ENCODE peak calls at places on chromosomes 4 and X, in eight cellular contexts. M is HCT116, P is spleen, J is esophagus muscularis mucosa, O is suprapubic skin, S is Panc1, D is SK-N-SH, Q is HepG2. R is an unnamed sample.

GRCh38 chr4:104064650-104065577 is 345.1 kb upstream of the TACR3 start:
- DNase-seq in M (peak), P (no peak), S (peak), O (no peak), D (peak), J (no peak), Q (peak), R (peak)

GRCh38 chr4:77036206-77036605 is 39.6 kb downstream of the CCNI start:
- DNase-seq in P (no peak), O (no peak), S (no peak), J (no peak), Q (no peak), D (no peak), M (no peak), R (no peak)

GRCh38 chrX:18377802-18378201 is 23.3 kb upstream of the SCML2 start:
- DNase-seq in Q (peak), M (peak), D (peak), O (no peak), J (no peak), S (no peak), P (no peak), R (peak)

GRCh38 chrX:16892504-16893362 is 22.6 kb upstream of the RBBP7 start:
- DNase-seq in D (peak), P (peak), M (peak), S (no peak), Q (peak), O (no peak), J (no peak), R (peak)

GRCh38 chrX:3443186-3443585 is 96.7 kb upstream of the MXRA5 start:
- DNase-seq in Q (no peak), M (no peak), S (no peak), J (no peak), P (no peak), O (no peak), D (no peak), R (no peak)

GRCh38 chrX:47613082-47613481 is 6.6 kb downstream of the SYN1 start:
- DNase-seq in P (no peak), O (no peak), S (no peak), Q (no peak), D (no peak), J (no peak), M (no peak), R (no peak)

GRCh38 chr4:115723621-115724020 is 610.2 kb upstream of the NDST4 start:
- DNase-seq in D (no peak), J (no peak), O (no peak), P (no peak), Q (no peak), M (no peak), S (no peak), R (no peak)

GRCh38 chr4:159071178-159071968 is 31.5 kb upstream of the RAPGEF2 start:
- DNase-seq in O (no peak), D (no peak), S (no peak), Q (peak), P (no peak), J (peak), M (peak), R (no peak)

GRCh38 chr4:164989464-164989863 is 12.0 kb upstream of the TRIM61 start:
- DNase-seq in Q (no peak), S (no peak), D (no peak), M (no peak), P (no peak), O (no peak), J (peak), R (no peak)

GRCh38 chr4:177374966-177375365 is 65.3 kb downstream of the NEIL3 start:
- DNase-seq in O (no peak), J (no peak), M (no peak), Q (no peak), S (no peak), D (no peak), P (no peak), R (no peak)

GRCh38 chrX:5726246-5726645 is 502.4 kb downstream of the NLGN4X start:
- DNase-seq in J (no peak), P (no peak), M (no peak), S (no peak), D (no peak), O (no peak), Q (no peak), R (no peak)

GRCh38 chr4:85952518-85952917 is 407.3 kb downstream of the MAPK10 start:
- DNase-seq in S (no peak), M (no peak), Q (no peak), P (no peak), J (no peak), D (no peak), O (no peak), R (no peak)

GRCh38 chr4:78864405-78865024 is 74.7 kb downstream of the PAQR3 start:
- DNase-seq in D (peak), O (no peak), Q (peak), S (peak), J (no peak), M (peak), P (no peak), R (no peak)

GRCh38 chr4:825969-826330 is at the start of gene CPLX1:
- DNase-seq in Q (no peak), J (no peak), D (peak), P (no peak), M (no peak), O (no peak), S (no peak), R (peak)
- H3K4me3 ChIP-seq in Q (peak), J (peak), D (peak), P (peak), M (peak), O (peak), S (peak), R (peak)

DNA sequence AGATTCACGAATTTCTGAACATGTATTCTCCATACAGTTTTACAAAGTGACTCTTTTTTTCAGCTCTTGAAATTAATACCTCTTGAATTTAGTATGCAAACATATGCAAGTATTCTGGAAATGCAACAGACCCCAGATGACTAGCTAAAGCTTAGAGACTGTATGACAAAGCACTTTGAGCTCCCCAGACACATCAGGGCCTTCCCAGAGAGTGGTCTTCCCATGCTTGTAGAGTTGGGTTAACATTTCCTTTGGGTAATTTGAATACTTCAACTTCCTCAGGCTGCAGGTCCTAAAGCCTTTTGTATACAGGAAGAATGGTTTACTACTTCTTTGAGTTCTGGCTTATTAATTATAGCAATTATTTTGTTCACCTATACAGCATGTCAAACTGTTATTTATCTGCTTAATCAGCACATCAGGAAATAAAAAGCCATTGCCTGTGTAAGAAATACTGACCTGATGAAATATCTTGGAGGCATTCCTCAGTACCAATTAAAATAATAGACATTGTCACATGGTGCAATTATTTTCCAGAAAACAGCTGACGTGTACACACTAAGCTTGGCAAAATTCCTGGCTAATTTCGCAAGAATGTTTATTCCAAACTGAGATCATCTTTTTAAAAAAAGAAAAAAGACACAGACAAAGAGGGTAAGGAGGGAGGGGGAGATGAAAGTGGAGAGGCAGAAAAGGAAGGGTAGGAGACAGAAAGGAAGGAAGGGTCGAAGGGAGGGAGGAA is 62.1 kb upstream of the NFKB1 start:
- DNase-seq in S (peak), J (no peak), Q (peak), O (no peak), D (no peak), P (no peak), M (no peak), R (no peak)
- TF ChIP-seq POLR2AphosphoS5 in S (no peak), J (peak), Q (no peak), O (peak), D (no peak), P (no peak), M (no peak), R (peak)

GRCh38 chrX:25011589-25012432 is 4.0 kb downstream of the ARX start:
- DNase-seq in O (no peak), S (no peak), Q (no peak), P (no peak), D (no peak), M (no peak), J (no peak), R (no peak)
- H3K4me3 ChIP-seq in O (no peak), S (no peak), Q (no peak), P (no peak), D (no peak), M (no peak), J (no peak), R (no peak)

GRCh38 chr4:61068745-61069144 is 131.4 kb upstream of the ADGRL3 start:
- DNase-seq in D (no peak), J (no peak), M (no peak), Q (no peak), O (no peak), S (no peak), P (no peak), R (no peak)

GRCh38 chr4:61064636-61065035 is 135.5 kb upstream of the ADGRL3 start:
- DNase-seq in D (no peak), O (no peak), Q (no peak), M (no peak), J (no peak), P (no peak), S (no peak), R (no peak)

GRCh38 chr4:61070269-61070668 is 129.9 kb upstream of the ADGRL3 start:
- DNase-seq in Q (no peak), O (no peak), M (no peak), S (no peak), D (no peak), J (no peak), P (no peak), R (no peak)

DNA sequence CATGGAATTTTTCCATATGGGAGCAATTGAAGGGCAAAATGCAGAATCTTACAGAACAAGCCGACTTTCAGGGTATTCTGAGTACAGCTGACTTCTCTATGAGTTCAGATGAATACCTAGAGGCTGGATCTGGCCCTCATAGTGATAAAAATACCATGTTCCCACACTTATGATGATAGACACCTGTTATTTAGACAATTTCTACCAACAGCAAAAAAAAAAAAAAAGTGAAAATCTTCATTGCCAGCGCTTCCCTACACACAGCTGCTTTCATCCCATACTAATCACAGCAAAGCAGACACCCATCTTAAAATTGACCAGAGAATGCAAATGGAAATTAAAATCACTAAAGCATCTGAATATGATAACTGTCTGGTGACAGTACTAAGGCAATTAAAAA is 132.1 kb upstream of the ADGRL3 start:
- DNase-seq in P (no peak), D (no peak), J (no peak), M (no peak), O (no peak), S (no peak), Q (no peak), R (no peak)
- TF ChIP-seq POLR2AphosphoS5 in P (no peak), D (no peak), J (no peak), M (no peak), O (no peak), S (no peak), Q (no peak), R (no peak)

GRCh38 chr4:163195247-163195765 is 28.6 kb upstream of the NAF1 start:
- DNase-seq in M (no peak), P (no peak), Q (no peak), D (no peak), O (no peak), J (no peak), S (no peak), R (no peak)
- H3K4me3 ChIP-seq in M (no peak), P (no peak), Q (no peak), D (no peak), O (no peak), J (no peak), S (no peak), R (no peak)

GRCh38 chrX:144896323-144896722 is 351.0 kb upstream of the SPANXN1 start:
- DNase-seq in J (no peak), M (no peak), D (peak), Q (no peak), S (no peak), P (no peak), O (no peak), R (no peak)
- TF ChIP-seq POLR2AphosphoS5 in J (no peak), M (no peak), D (no peak), Q (no peak), S (no peak), P (no peak), O (no peak), R (no peak)

GRCh38 chr4:186118582-186118981 is 14.1 kb downstream of the FAM149A start:
- DNase-seq in J (peak), M (no peak), D (no peak), Q (no peak), S (no peak), P (no peak), O (no peak), R (no peak)
- H3K4me3 ChIP-seq in J (no peak), M (no peak), D (no peak), Q (no peak), S (no peak), P (no peak), O (no peak), R (no peak)

GRCh38 chr4:6229671-6230501 is 29.5 kb upstream of the JAKMIP1 start:
- DNase-seq in S (no peak), D (no peak), M (no peak), P (no peak), Q (no peak), J (no peak), O (peak), R (no peak)
- TF ChIP-seq POLR2AphosphoS5 in S (no peak), D (no peak), M (no peak), P (no peak), Q (no peak), J (no peak), O (no peak), R (no peak)

DNA sequence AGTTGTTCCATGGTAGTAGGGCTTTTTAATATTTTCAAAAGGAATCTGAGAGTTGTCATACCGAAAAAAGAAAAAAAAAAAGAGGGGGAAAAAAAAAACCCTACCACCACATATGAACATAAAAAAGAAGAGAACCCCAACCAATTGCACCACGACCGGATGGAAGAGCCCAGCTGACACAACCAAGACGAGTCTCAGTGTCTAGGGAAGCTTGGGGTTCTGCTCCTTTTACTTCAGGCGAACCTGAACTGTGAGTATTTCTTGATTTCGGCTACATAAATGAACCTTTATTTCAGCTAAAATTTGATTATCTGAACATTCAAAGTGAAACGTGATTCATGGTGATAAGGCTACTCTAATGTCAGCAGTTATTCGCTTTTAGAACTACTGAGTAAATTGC is at the start of gene GPR34:
- DNase-seq in P (peak), D (no peak), M (no peak), O (no peak), S (no peak), Q (no peak), J (no peak), R (no peak)
- H3K4me3 ChIP-seq in P (no peak), D (no peak), M (no peak), O (peak), S (no peak), Q (no peak), J (peak), R (no peak)

DNA sequence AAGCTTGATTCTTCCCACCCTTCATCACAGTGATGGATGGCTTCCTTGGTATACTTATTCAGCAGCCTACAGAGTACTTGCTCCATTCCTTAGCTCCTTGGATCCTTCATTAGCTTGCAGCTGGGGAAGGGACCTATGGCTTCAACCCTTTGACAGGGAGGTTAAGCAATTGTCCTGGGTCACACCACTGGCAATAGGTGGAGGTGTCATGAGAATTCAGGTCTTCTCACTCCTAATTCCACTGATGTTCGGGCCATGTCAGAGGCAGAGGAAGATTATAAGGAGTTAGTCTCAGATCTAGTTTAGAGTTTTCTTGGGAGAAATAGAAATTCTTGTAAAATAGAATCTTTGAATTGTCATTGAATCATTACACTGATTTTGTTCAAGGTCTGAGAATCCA is 24.5 kb downstream of the EREG start:
- DNase-seq in M (no peak), P (no peak), S (no peak), J (no peak), Q (no peak), D (no peak), O (no peak), R (no peak)
- TF ChIP-seq POLR2AphosphoS5 in M (peak), P (no peak), S (no peak), J (no peak), Q (no peak), D (no peak), O (no peak), R (no peak)